ENCODE peak calls at places on chromosomes 16 and 17, in six cellular contexts. One of them, this sample, is unnamed.

GRCh38 chr17:21018894-21019293 is 23.9 kb downstream of the USP22 start:
- DNase-seq in spleen: no peak
- DNase-seq in stomach: no peak
- DNase-seq in upper lobe of left lung: no peak
- DNase-seq in prostate gland: no peak
- DNase-seq in K562: no peak
- DNase-seq in this sample: no peak

GRCh38 chr16:8194795-8195194 is 395.5 kb downstream of the TMEM114 start:
- DNase-seq in prostate gland: no peak
- DNase-seq in stomach: no peak
- DNase-seq in K562: peak; percentile 68
- DNase-seq in spleen: no peak
- DNase-seq in upper lobe of left lung: no peak
- DNase-seq in this sample: no peak

GRCh38 chr16:9738690-9739089 is 443.5 kb downstream of the GRIN2A start:
- DNase-seq in stomach: no peak
- DNase-seq in K562: no peak
- DNase-seq in prostate gland: no peak
- DNase-seq in upper lobe of left lung: no peak
- DNase-seq in spleen: no peak
- DNase-seq in this sample: no peak

GRCh38 chr16:68083861-68084503 is 1.2 kb upstream of the NFATC3 start:
- DNase-seq in prostate gland: no peak
- DNase-seq in spleen: peak; percentile 92
- DNase-seq in upper lobe of left lung: no peak
- DNase-seq in stomach: no peak
- DNase-seq in K562: no peak
- DNase-seq in this sample: no peak

GRCh38 chr17:57935833-57936807 is 19.1 kb downstream of the CUEDC1 start:
- DNase-seq in K562: no peak
- DNase-seq in prostate gland: no peak
- DNase-seq in spleen: no peak
- DNase-seq in stomach: no peak
- DNase-seq in upper lobe of left lung: no peak
- DNase-seq in this sample: no peak

GRCh38 chr17:66636111-66636510 is 198.8 kb upstream of the CACNG5 start:
- DNase-seq in prostate gland: no peak
- DNase-seq in spleen: no peak
- DNase-seq in upper lobe of left lung: no peak
- DNase-seq in K562: no peak
- DNase-seq in stomach: no peak
- DNase-seq in this sample: no peak

GRCh38 chr17:83010323-83011200 is 68.8 kb upstream of the METRNL start:
- DNase-seq in stomach: peak; percentile 37
- DNase-seq in K562: no peak
- DNase-seq in prostate gland: no peak
- DNase-seq in upper lobe of left lung: peak; percentile 71
- DNase-seq in spleen: no peak
- DNase-seq in this sample: no peak

GRCh38 chr16:86737083-86737482 is 158.7 kb downstream of the FOXL1 start:
- DNase-seq in upper lobe of left lung: no peak
- DNase-seq in prostate gland: no peak
- DNase-seq in stomach: no peak
- DNase-seq in spleen: peak; percentile 42
- DNase-seq in K562: no peak
- DNase-seq in this sample: no peak

GRCh38 chr16:51510416-51510815 is 359.3 kb upstream of the SALL1 start:
- DNase-seq in prostate gland: no peak
- DNase-seq in upper lobe of left lung: no peak
- DNase-seq in spleen: no peak
- DNase-seq in K562: no peak
- DNase-seq in stomach: no peak
- DNase-seq in this sample: no peak

GRCh38 chr17:79925242-79925957 is 86.2 kb upstream of the CBX4 start:
- DNase-seq in upper lobe of left lung: peak; percentile 88
- DNase-seq in prostate gland: peak; percentile 69
- DNase-seq in spleen: peak; percentile 83
- DNase-seq in stomach: peak; percentile 91
- DNase-seq in K562: no peak
- DNase-seq in this sample: no peak

DNA sequence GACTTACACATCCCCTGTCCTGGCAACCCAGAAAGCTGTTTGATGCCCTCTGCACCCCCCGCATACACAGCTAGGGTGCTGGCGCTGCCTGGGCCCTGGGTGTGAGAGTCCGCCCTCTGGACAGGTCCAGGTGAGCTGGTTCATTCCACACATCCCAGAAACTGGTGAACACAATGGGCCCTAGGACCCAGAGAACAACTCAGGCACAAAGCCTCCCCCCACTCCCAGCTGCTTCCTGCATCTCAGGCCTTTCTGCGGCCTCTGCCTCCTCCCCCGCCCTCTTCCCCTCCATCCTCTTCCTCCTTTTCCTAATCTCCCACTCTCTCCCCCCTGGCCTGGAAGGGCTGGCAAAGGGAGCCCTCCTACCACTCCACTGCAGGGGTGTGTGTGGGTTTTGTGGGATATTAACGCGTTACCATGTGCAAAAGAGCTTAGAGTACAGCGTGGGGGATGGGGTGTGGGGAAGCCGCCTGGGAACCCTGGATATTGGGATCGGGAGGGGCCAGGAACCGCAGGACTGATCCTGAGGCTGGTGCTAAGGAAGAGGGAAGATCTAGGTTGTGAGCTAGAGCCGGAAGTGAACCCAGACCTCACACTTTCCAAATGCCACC is 1.6 kb upstream of the PPP1R9B start:
- DNase-seq in stomach: peak; percentile 83
- DNase-seq in K562: peak; percentile 70
- DNase-seq in upper lobe of left lung: peak; percentile 94
- DNase-seq in prostate gland: peak; percentile 91
- DNase-seq in spleen: peak; percentile 93
- DNase-seq in this sample: no peak
- TF ChIP-seq POLR2AphosphoS5 in stomach: peak; percentile 63
- TF ChIP-seq POLR2AphosphoS5 in K562: no peak
- TF ChIP-seq POLR2AphosphoS5 in upper lobe of left lung: peak; percentile 72
- TF ChIP-seq POLR2AphosphoS5 in prostate gland: peak; percentile 77
- TF ChIP-seq POLR2AphosphoS5 in spleen: peak; percentile 56
- TF ChIP-seq POLR2AphosphoS5 in this sample: peak; percentile 41

GRCh38 chr16:14378684-14379467 is 251.2 kb downstream of the PARN start:
- DNase-seq in prostate gland: no peak
- DNase-seq in K562: no peak
- DNase-seq in upper lobe of left lung: no peak
- DNase-seq in stomach: no peak
- DNase-seq in spleen: no peak
- DNase-seq in this sample: no peak

GRCh38 chr16:14375132-14375491 is 254.9 kb downstream of the PARN start:
- DNase-seq in stomach: no peak
- DNase-seq in K562: no peak
- DNase-seq in prostate gland: no peak
- DNase-seq in spleen: no peak
- DNase-seq in upper lobe of left lung: no peak
- DNase-seq in this sample: no peak

GRCh38 chr16:14378131-14378551 is 251.9 kb downstream of the PARN start:
- DNase-seq in K562: peak; percentile 58
- DNase-seq in stomach: no peak
- DNase-seq in upper lobe of left lung: no peak
- DNase-seq in spleen: no peak
- DNase-seq in prostate gland: no peak
- DNase-seq in this sample: no peak

GRCh38 chr16:14374451-14375131 is 255.5 kb downstream of the PARN start:
- DNase-seq in spleen: no peak
- DNase-seq in prostate gland: no peak
- DNase-seq in stomach: no peak
- DNase-seq in upper lobe of left lung: no peak
- DNase-seq in K562: no peak
- DNase-seq in this sample: no peak

GRCh38 chr16:14377326-14377725 is 252.7 kb downstream of the PARN start:
- DNase-seq in prostate gland: no peak
- DNase-seq in upper lobe of left lung: no peak
- DNase-seq in stomach: no peak
- DNase-seq in K562: no peak
- DNase-seq in spleen: no peak
- DNase-seq in this sample: no peak
- TF ChIP-seq POLR2AphosphoS5 in prostate gland: no peak
- TF ChIP-seq POLR2AphosphoS5 in upper lobe of left lung: no peak
- TF ChIP-seq POLR2AphosphoS5 in stomach: no peak
- TF ChIP-seq POLR2AphosphoS5 in K562: no peak
- TF ChIP-seq POLR2AphosphoS5 in spleen: no peak
- TF ChIP-seq POLR2AphosphoS5 in this sample: no peak

DNA sequence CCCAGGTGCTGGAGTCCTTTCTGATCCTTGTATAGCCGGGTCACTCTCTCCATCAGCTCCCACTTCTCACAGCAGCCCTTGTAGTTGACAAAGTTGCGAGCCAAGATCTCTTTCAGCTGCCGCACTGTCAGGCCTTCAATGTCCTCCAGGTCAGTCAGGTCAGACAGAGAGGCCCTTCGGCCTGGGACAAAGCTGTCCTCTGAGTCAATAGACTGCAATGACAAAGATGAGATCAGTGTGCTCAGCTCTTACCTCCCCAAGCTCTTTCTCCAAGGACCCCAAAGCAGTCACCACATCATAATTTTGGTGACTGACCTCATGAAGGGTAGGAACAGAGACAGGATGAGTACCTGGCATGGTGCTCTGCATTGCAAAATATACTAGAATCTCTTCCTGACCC is 36.1 kb downstream of the LIG3 start:
- DNase-seq in stomach: no peak
- DNase-seq in K562: no peak
- DNase-seq in upper lobe of left lung: no peak
- DNase-seq in prostate gland: no peak
- DNase-seq in spleen: no peak
- DNase-seq in this sample: no peak
- TF ChIP-seq POLR2AphosphoS5 in stomach: no peak
- TF ChIP-seq POLR2AphosphoS5 in K562: no peak
- TF ChIP-seq POLR2AphosphoS5 in upper lobe of left lung: no peak
- TF ChIP-seq POLR2AphosphoS5 in prostate gland: no peak
- TF ChIP-seq POLR2AphosphoS5 in spleen: no peak
- TF ChIP-seq POLR2AphosphoS5 in this sample: no peak

GRCh38 chr17:29215717-29216116 is 30.9 kb upstream of the CRYBA1 start:
- DNase-seq in prostate gland: no peak
- DNase-seq in spleen: no peak
- DNase-seq in stomach: no peak
- DNase-seq in upper lobe of left lung: peak; percentile 57
- DNase-seq in K562: no peak
- DNase-seq in this sample: no peak

GRCh38 chr17:29216856-29217255 is 29.8 kb upstream of the CRYBA1 start:
- DNase-seq in K562: no peak
- DNase-seq in prostate gland: no peak
- DNase-seq in stomach: no peak
- DNase-seq in upper lobe of left lung: no peak
- DNase-seq in spleen: no peak
- DNase-seq in this sample: no peak

GRCh38 chr17:29215174-29215573 is 31.5 kb upstream of the CRYBA1 start:
- DNase-seq in K562: no peak
- DNase-seq in spleen: no peak
- DNase-seq in stomach: no peak
- DNase-seq in upper lobe of left lung: no peak
- DNase-seq in prostate gland: no peak
- DNase-seq in this sample: no peak

GRCh38 chr17:29216181-29216580 is 30.5 kb upstream of the CRYBA1 start:
- DNase-seq in K562: no peak
- DNase-seq in spleen: no peak
- DNase-seq in upper lobe of left lung: no peak
- DNase-seq in stomach: no peak
- DNase-seq in prostate gland: no peak
- DNase-seq in this sample: no peak

GRCh38 chr17:29219378-29220047 is 27.1 kb upstream of the CRYBA1 start:
- DNase-seq in stomach: peak; percentile 76
- DNase-seq in upper lobe of left lung: peak; percentile 73
- DNase-seq in K562: peak; percentile 89
- DNase-seq in prostate gland: peak; percentile 69
- DNase-seq in spleen: peak; percentile 81
- DNase-seq in this sample: peak; percentile 44
- TF ChIP-seq POLR2AphosphoS5 in stomach: peak; percentile 62
- TF ChIP-seq POLR2AphosphoS5 in upper lobe of left lung: peak; percentile 8
- TF ChIP-seq POLR2AphosphoS5 in K562: no peak
- TF ChIP-seq POLR2AphosphoS5 in prostate gland: peak; percentile 33
- TF ChIP-seq POLR2AphosphoS5 in spleen: no peak
- TF ChIP-seq POLR2AphosphoS5 in this sample: no peak

GRCh38 chr17:29567362-29568330 is 809 bp upstream of the ABHD15 start:
- DNase-seq in K562: peak; percentile 80
- DNase-seq in upper lobe of left lung: peak; percentile 72
- DNase-seq in spleen: peak; percentile 96
- DNase-seq in stomach: peak; percentile 73
- DNase-seq in prostate gland: peak; percentile 56
- DNase-seq in this sample: no peak

GRCh38 chr17:29568331-29569244 is at the start of gene TP53I13:
- DNase-seq in K562: peak; percentile 97
- DNase-seq in stomach: peak; percentile 91
- DNase-seq in prostate gland: peak; percentile 88
- DNase-seq in spleen: peak; percentile 98
- DNase-seq in upper lobe of left lung: peak; percentile 91
- DNase-seq in this sample: peak; percentile 37

GRCh38 chr17:29569245-29569950 is 897 bp downstream of the TP53I13 start:
- DNase-seq in stomach: no peak
- DNase-seq in spleen: peak; percentile 65
- DNase-seq in K562: no peak
- DNase-seq in upper lobe of left lung: no peak
- DNase-seq in prostate gland: no peak
- DNase-seq in this sample: no peak

GRCh38 chr17:29565643-29566472 is 979 bp downstream of the ABHD15 start:
- DNase-seq in K562: no peak
- DNase-seq in spleen: peak; percentile 94
- DNase-seq in prostate gland: peak; percentile 5
- DNase-seq in upper lobe of left lung: peak; percentile 56
- DNase-seq in stomach: peak; percentile 59
- DNase-seq in this sample: no peak

GRCh38 chr17:29566473-29567361 is at the start of gene ABHD15:
- DNase-seq in K562: no peak
- DNase-seq in upper lobe of left lung: peak; percentile 83
- DNase-seq in stomach: peak; percentile 79
- DNase-seq in prostate gland: peak; percentile 53
- DNase-seq in spleen: peak; percentile 94
- DNase-seq in this sample: no peak
- TF ChIP-seq POLR2AphosphoS5 in K562: no peak
- TF ChIP-seq POLR2AphosphoS5 in upper lobe of left lung: peak; percentile 79
- TF ChIP-seq POLR2AphosphoS5 in stomach: peak; percentile 75
- TF ChIP-seq POLR2AphosphoS5 in prostate gland: no peak
- TF ChIP-seq POLR2AphosphoS5 in spleen: peak; percentile 74
- TF ChIP-seq POLR2AphosphoS5 in this sample: no peak

GRCh38 chr17:19445105-19445504 is 34.1 kb downstream of the RNF112 start:
- DNase-seq in stomach: no peak
- DNase-seq in K562: no peak
- DNase-seq in prostate gland: no peak
- DNase-seq in upper lobe of left lung: no peak
- DNase-seq in spleen: no peak
- DNase-seq in this sample: no peak
- TF ChIP-seq POLR2AphosphoS5 in stomach: no peak
- TF ChIP-seq POLR2AphosphoS5 in K562: no peak
- TF ChIP-seq POLR2AphosphoS5 in prostate gland: no peak
- TF ChIP-seq POLR2AphosphoS5 in upper lobe of left lung: no peak
- TF ChIP-seq POLR2AphosphoS5 in spleen: no peak
- TF ChIP-seq POLR2AphosphoS5 in this sample: no peak